ENCODE peak calls at places on chromosomes 3 and 15, in four cellular contexts. One of them, this sample, is unnamed.

GRCh38 chr3:16770792-16771191 is 114.0 kb upstream of the PLCL2 start:
- DNase-seq in spleen: no peak
- DNase-seq in progenitor cell of endocrine pancreas: no peak
- DNase-seq in nucleus accumbens: no peak
- DNase-seq in this sample: no peak

GRCh38 chr15:44482088-44482487 is 54.7 kb downstream of the CTDSPL2 start:
- DNase-seq in spleen: no peak
- DNase-seq in progenitor cell of endocrine pancreas: no peak
- DNase-seq in nucleus accumbens: no peak
- DNase-seq in this sample: no peak

GRCh38 chr3:187736418-187736871 is 8.8 kb downstream of the BCL6 start:
- DNase-seq in spleen: no peak
- DNase-seq in nucleus accumbens: no peak
- DNase-seq in progenitor cell of endocrine pancreas: no peak
- DNase-seq in this sample: no peak

GRCh38 chr3:40800343-40800742 is 275.6 kb downstream of the ZNF621 start:
- DNase-seq in progenitor cell of endocrine pancreas: no peak
- DNase-seq in spleen: no peak
- DNase-seq in nucleus accumbens: no peak
- DNase-seq in this sample: peak

GRCh38 chr3:66196633-66197032 is 24.2 kb upstream of the SLC25A26 start:
- DNase-seq in nucleus accumbens: no peak
- DNase-seq in progenitor cell of endocrine pancreas: no peak
- DNase-seq in spleen: no peak
- DNase-seq in this sample: no peak

GRCh38 chr3:147513785-147514184 is 104.6 kb downstream of the ZIC1 start:
- DNase-seq in nucleus accumbens: no peak
- DNase-seq in spleen: no peak
- DNase-seq in progenitor cell of endocrine pancreas: no peak
- DNase-seq in this sample: no peak

GRCh38 chr3:126389112-126389791 is 5.5 kb upstream of the CFAP100 start:
- DNase-seq in progenitor cell of endocrine pancreas: peak
- DNase-seq in spleen: peak
- DNase-seq in nucleus accumbens: peak
- DNase-seq in this sample: peak

GRCh38 chr3:152499796-152500385 is 231.2 kb downstream of the MBNL1 start:
- DNase-seq in nucleus accumbens: no peak
- DNase-seq in spleen: no peak
- DNase-seq in progenitor cell of endocrine pancreas: no peak
- DNase-seq in this sample: no peak

GRCh38 chr3:116005404-116005803 is 382.1 kb downstream of the GAP43 start:
- DNase-seq in spleen: no peak
- DNase-seq in nucleus accumbens: no peak
- DNase-seq in progenitor cell of endocrine pancreas: no peak
- DNase-seq in this sample: no peak

GRCh38 chr3:53842436-53843194 is 3.6 kb downstream of the CHDH start:
- DNase-seq in nucleus accumbens: peak
- DNase-seq in spleen: no peak
- DNase-seq in progenitor cell of endocrine pancreas: peak
- DNase-seq in this sample: peak

GRCh38 chr3:81300324-81300927 is 461.0 kb downstream of the GBE1 start:
- DNase-seq in progenitor cell of endocrine pancreas: no peak
- DNase-seq in spleen: no peak
- DNase-seq in nucleus accumbens: no peak
- DNase-seq in this sample: no peak

GRCh38 chr3:39056151-39056550 is 4.3 kb downstream of the WDR48 start:
- DNase-seq in spleen: no peak
- DNase-seq in nucleus accumbens: no peak
- DNase-seq in progenitor cell of endocrine pancreas: no peak
- DNase-seq in this sample: no peak

GRCh38 chr3:188123170-188123920 is 30.6 kb upstream of the LPP start:
- DNase-seq in nucleus accumbens: no peak
- DNase-seq in progenitor cell of endocrine pancreas: no peak
- DNase-seq in spleen: no peak
- DNase-seq in this sample: no peak

This sample was measured in upper lobe of left lung.